ENCODE peak calls at places on chromosomes 6 and 20, in eight cellular contexts. L is mucosa of descending colon, P is body of pancreas, M is PC-3, O is HCT116, N is A673, B is astrocyte, E is transverse colon. V is an unnamed sample. For H3K4me1, the result is how much of the 10 kb centered on the place peaks cover.

GRCh38 chr6:40022867-40023266 is 88.6 kb upstream of the MOCS1 start:
- DNase-seq in L (no peak), P (no peak), M (no peak), O (no peak), N (no peak), B (no peak), E (no peak), V (no peak)

GRCh38 chr6:113859349-113860164 is 2.4 kb downstream of the MARCKS start:
- DNase-seq in L (peak), P (peak), M (peak), O (no peak), N (no peak), B (peak), E (peak), V (peak)

GRCh38 chr6:26653007-26653406 is 6.5 kb downstream of the ZNF322 start:
- DNase-seq in L (no peak), P (no peak), M (no peak), O (no peak), N (no peak), B (no peak), E (no peak), V (no peak)

GRCh38 chr6:13462380-13463326 is 24.7 kb downstream of the GFOD1 start:
- DNase-seq in L (no peak), P (no peak), M (no peak), O (no peak), N (peak), B (peak), E (no peak), V (no peak)

GRCh38 chr20:478010-478948 is 15.9 kb upstream of the TBC1D20 start:
- DNase-seq in L (no peak), P (no peak), M (no peak), O (no peak), N (peak), B (peak), E (no peak), V (no peak)

GRCh38 chr6:94052754-94053153 is 633.4 kb upstream of the EPHA7 start:
- DNase-seq in L (no peak), P (no peak), M (peak), O (no peak), N (peak), B (no peak), E (no peak), V (no peak)

GRCh38 chr6:143684484-143684883 is 6.7 kb downstream of the PHACTR2 start:
- DNase-seq in L (no peak), P (no peak), M (no peak), O (no peak), N (no peak), B (no peak), E (no peak), V (no peak)

GRCh38 chr6:123803456-123803861 is 206 bp upstream of the NKAIN2 start:
- DNase-seq in L (no peak), P (no peak), M (no peak), O (no peak), N (no peak), B (no peak), E (no peak), V (no peak)

GRCh38 chr6:154619183-154619582 is 108.7 kb upstream of the CNKSR3 start:
- DNase-seq in L (no peak), P (peak), M (no peak), O (no peak), N (no peak), B (no peak), E (no peak), V (no peak)

GRCh38 chr20:57990396-57990987 is 238.0 kb downstream of the ANKRD60 start:
- DNase-seq in L (no peak), P (no peak), M (peak), O (no peak), N (no peak), B (peak), E (no peak), V (no peak)

GRCh38 chr20:39899881-39900280 is 789.2 kb downstream of the MAFB start:
- DNase-seq in L (no peak), P (no peak), M (no peak), O (no peak), N (no peak), B (no peak), E (no peak), V (no peak)

GRCh38 chr6:129853996-129854711 is 7.0 kb downstream of the TMEM244 start:
- DNase-seq in L (no peak), P (no peak), M (peak), O (peak), N (peak), B (peak), E (no peak), V (no peak)

GRCh38 chr6:45200510-45200909 is 127.6 kb upstream of the RUNX2 start:
- DNase-seq in L (no peak), P (no peak), M (no peak), O (no peak), N (no peak), B (no peak), E (no peak), V (no peak)

GRCh38 chr6:43009124-43009523 is 4.6 kb downstream of the MEA1 start:
- DNase-seq in L (no peak), P (peak), M (peak), O (no peak), N (peak), B (no peak), E (no peak), V (no peak)

GRCh38 chr6:170047813-170048212 is 243.1 kb downstream of the DLL1 start:
- DNase-seq in L (no peak), P (no peak), M (no peak), O (no peak), N (no peak), B (no peak), E (peak), V (peak)

GRCh38 chr6:155943635-155944034 is 488.0 kb upstream of the NOX3 start:
- DNase-seq in L (no peak), P (no peak), M (peak), O (no peak), N (no peak), B (peak), E (no peak), V (no peak)

GRCh38 chr20:47489448-47489872 is 12.2 kb upstream of the NCOA3 start:
- DNase-seq in L (no peak), P (no peak), M (no peak), O (no peak), N (no peak), B (no peak), E (peak), V (no peak)
- H3K4me1 ChIP-seq in L (under half), P (under half), M (under half), O (under half), N (under half), B (under half), E (under half), V (under half)

GRCh38 chr6:15642276-15642675 is 20.6 kb downstream of the DTNBP1 start:
- DNase-seq in L (no peak), P (no peak), M (peak), O (no peak), N (no peak), B (no peak), E (no peak), V (no peak)
- TF ChIP-seq CTCF in L (no peak), P (no peak), M (peak), O (no peak), N (peak), B (peak), E (no peak), V (no peak)

GRCh38 chr20:53738039-53738944 is 144.7 kb upstream of the ZNF217 start:
- DNase-seq in L (peak), P (peak), M (peak), O (no peak), N (peak), B (peak), E (peak), V (peak)
- H3K4me1 ChIP-seq in L (under half), P (half or more), M (half or more), O (under half), N (under half), B (half or more), E (under half), V (half or more)

DNA sequence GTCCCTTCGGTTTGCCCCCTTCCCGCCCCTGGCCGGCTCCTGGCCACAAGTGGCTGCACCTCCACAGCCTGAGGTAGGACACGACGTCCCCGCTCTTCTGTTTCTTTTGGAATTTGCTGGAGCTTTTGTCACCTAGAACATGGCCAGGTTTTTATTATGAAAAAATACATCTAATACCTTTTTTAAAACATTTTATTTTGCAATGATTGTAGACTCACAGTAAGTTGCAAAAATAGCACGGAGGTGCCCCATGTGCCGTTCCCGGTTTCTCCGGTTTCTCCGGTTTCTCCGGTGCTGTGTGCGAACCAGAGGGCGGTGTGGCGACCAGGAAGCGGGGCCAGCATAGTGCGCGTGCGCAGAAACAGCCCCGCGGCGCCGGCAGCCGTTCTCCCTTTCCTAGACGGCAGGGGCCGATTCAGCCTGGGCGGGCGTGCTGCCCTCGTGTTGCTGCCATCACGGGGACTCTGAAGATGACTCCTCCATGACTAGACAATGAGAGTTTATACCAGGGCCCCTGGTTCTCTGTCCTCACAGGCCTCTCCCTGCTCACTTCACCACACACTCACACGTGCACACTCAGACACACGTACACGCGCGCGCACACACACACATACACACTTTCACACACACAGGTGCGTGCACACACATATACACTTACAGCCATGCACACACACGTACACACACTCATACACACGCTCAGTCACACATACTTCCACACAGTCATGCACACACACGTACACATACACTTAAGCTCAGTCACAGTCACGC is 102.1 kb downstream of the TMEM242 start:
- DNase-seq in L (peak), P (peak), M (peak), O (peak), N (peak), B (peak), E (peak), V (peak)
- TF ChIP-seq CTCF in L (no peak), P (peak), M (no peak), O (no peak), N (peak), B (no peak), E (peak), V (no peak)

GRCh38 chr6:86609549-86610388 is 327.6 kb upstream of the HTR1E start:
- DNase-seq in L (no peak), P (no peak), M (no peak), O (no peak), N (no peak), B (no peak), E (no peak), V (no peak)
- H3K4me1 ChIP-seq in L (under half), P (under half), M (under half), O (under half), N (under half), B (under half), E (under half), V (under half)

DNA sequence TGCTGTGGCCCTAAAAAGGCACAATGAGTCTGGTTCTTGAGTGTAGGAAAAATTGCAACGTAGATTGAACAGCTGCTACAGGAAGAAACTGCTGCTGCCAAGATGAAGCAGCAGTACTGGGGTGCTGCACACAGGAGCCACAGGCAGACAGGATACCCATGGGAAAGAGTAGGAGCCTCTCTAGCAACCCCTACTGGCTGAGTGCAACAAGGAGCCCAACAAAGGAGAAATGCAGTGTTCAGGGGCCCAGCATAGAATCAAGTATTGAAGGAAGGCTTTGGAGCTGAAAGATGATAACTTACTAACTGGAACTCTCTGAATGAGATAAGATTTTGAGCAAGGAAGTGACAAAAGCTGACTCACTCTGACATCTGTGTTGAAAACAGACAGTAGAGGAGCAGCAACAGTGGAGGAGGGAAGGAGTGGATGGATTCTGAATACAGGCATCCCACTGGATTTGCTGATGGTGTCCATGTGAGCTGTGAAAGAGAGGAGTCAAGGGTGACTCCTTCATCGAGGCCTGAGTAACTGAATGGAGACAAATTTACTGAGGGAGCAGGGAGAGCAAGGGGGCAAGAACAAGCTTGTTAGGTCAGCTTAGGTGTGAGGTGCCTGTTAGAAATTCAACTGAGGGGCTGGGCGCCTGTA is 534.7 kb upstream of the JARID2 start:
- DNase-seq in L (no peak), P (no peak), M (peak), O (no peak), N (peak), B (peak), E (peak), V (peak)
- TF ChIP-seq CTCF in L (no peak), P (peak), M (peak), O (peak), N (peak), B (peak), E (peak), V (peak)

GRCh38 chr6:3990692-3991491 is 88.0 kb downstream of the FAM217A start:
- DNase-seq in L (peak), P (peak), M (peak), O (peak), N (peak), B (peak), E (peak), V (peak)

GRCh38 chr6:3991941-3992340 is 87.0 kb downstream of the FAM217A start:
- DNase-seq in L (no peak), P (no peak), M (no peak), O (no peak), N (no peak), B (no peak), E (no peak), V (no peak)

GRCh38 chr6:3997144-3997770 is 81.7 kb downstream of the FAM217A start:
- DNase-seq in L (no peak), P (no peak), M (no peak), O (no peak), N (peak), B (peak), E (no peak), V (no peak)

GRCh38 chr6:3999800-4000661 is 78.9 kb downstream of the FAM217A start:
- DNase-seq in L (no peak), P (no peak), M (no peak), O (no peak), N (no peak), B (no peak), E (no peak), V (no peak)

DNA sequence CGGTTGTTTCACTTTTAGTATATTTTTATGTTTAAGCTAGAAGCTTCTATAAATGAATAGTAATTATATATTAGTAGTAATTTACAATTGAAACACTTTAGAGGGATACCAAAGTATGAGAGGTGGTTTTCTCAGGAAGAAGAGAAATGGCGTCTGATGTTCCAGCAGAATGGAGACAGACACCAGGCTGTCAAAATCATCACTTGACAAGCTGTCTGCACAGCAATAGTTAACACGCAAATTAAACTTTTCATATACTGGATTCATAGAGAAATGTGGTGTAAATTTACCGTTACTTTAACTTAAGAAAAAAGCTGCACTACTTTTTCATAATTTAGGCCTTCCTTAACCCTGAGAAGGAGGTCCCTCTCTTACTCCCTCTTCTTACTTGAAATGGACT is 82.6 kb downstream of the FAM217A start:
- DNase-seq in L (no peak), P (no peak), M (no peak), O (no peak), N (no peak), B (no peak), E (no peak), V (no peak)
- H3K4me1 ChIP-seq in L (under half), P (under half), M (under half), O (under half), N (under half), B (under half), E (under half), V (under half)

DNA sequence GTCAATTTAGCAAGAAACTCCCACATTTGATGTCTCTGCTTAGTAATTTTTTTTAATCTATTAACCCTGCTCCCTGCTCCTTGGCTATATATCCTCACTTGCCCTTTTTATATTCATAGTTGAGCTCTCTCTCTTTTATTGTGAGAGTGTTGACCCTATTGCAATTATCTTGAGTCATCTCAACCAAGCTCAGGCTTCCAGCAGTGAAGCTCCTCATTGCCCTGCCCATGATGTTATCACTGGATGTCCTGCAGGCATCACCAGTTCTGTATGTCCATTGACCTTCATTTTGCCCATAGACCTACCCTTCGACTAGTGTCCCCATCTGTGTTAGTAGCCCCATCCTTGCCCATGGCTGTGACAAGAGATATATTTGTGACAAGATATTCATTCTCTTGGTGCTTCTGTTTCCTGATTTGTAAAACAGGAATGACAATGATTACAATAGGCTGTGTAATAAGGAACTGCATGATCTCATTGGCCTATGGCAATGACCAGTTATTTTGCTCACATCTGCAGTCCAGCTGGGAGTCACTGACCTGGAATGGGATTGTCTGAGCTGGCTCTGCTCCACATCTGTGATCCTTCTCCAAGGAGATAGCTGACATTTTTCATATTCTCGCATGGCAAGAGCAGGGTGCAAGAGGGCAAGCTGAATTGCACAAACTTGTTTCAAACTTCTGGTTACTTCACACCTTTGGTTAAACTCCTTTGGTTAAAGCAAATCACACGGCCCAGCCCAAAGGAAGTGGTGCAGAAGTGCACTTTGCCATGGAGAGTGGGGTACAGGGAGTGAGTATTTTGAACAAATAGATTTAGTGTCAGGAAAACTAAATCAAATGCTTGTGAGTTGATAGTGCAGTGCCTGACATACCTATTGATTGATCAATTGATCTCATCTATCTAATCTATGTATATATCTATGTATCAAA is 47.7 kb upstream of the CST5 start:
- DNase-seq in L (no peak), P (no peak), M (no peak), O (no peak), N (no peak), B (no peak), E (no peak), V (no peak)
- TF ChIP-seq CTCF in L (no peak), P (no peak), M (no peak), O (no peak), N (no peak), B (no peak), E (no peak), V (no peak)

GRCh38 chr6:139148557-139149220 is 13.8 kb downstream of the HECA start:
- DNase-seq in L (no peak), P (no peak), M (no peak), O (no peak), N (no peak), B (no peak), E (no peak), V (no peak)

GRCh38 chr6:139145661-139146060 is 10.8 kb downstream of the HECA start:
- DNase-seq in L (no peak), P (no peak), M (no peak), O (no peak), N (peak), B (no peak), E (no peak), V (no peak)

GRCh38 chr6:139146317-139146726 is 11.4 kb downstream of the HECA start:
- DNase-seq in L (no peak), P (no peak), M (no peak), O (no peak), N (no peak), B (no peak), E (no peak), V (no peak)

GRCh38 chr6:139149383-139149782 is 14.5 kb downstream of the HECA start:
- DNase-seq in L (no peak), P (no peak), M (no peak), O (no peak), N (no peak), B (peak), E (no peak), V (no peak)

GRCh38 chr6:139147628-139148027 is 12.7 kb downstream of the HECA start:
- DNase-seq in L (no peak), P (no peak), M (no peak), O (no peak), N (no peak), B (no peak), E (no peak), V (no peak)
- H3K4me1 ChIP-seq in L (under half), P (under half), M (under half), O (under half), N (under half), B (under half), E (under half), V (half or more)

DNA sequence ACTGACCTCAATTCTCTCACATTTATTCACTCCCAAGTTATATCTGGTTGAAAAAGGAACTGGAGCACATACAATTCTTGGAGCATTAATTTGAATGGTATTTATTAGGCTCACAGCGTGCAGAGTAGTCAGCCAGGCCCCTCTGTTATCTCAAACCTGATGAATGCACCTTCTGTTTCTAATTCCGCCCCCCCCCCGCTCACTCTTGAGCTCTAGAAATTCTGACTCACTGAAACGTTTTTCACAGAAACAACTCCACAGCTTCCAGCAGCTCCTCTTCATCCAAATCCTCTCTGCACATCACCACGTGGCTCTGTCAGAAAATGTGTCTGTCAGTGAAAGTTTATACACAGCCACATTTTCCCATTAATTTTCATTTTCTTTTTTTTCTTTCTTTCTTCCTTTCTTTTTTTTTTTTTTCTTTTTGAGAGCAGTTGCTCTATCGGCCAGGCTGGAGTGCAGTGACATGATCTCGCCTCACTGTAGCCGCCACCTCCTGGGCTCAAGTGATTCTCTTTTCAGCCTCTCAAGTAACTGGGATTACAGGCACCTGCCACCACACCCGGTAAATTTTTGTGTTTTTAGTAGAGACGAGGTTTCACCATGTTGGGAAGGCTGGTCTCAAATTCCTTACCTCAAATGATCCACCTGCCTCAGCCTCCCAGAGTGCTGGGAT is 109.4 kb downstream of the TBXT start:
- DNase-seq in L (no peak), P (peak), M (no peak), O (no peak), N (no peak), B (peak), E (no peak), V (no peak)
- TF ChIP-seq CTCF in L (no peak), P (peak), M (no peak), O (no peak), N (no peak), B (no peak), E (no peak), V (no peak)